ENCODE peak calls at places on chromosomes 7 and 10, in four cellular contexts. Y is brain microvascular endothelial cell, A is neural progenitor cell, U is heart left ventricle. Z is an unnamed sample.
A peak's percentile ranks its signal among the peaks of the same experiment; 100 is the strongest.

GRCh38 chr10:104254493-104255243 is at the start of gene GSTO1:
- DNase-seq in U (peak; percentile 89), A (peak; percentile 67), Y (peak; percentile 45), Z (peak; percentile 73)

GRCh38 chr10:94065344-94065743 is 71.6 kb downstream of the PLCE1 start:
- DNase-seq in Y (no peak), U (no peak), A (no peak), Z (no peak)

GRCh38 chr7:91005024-91005423 is 259.2 kb upstream of the FZD1 start:
- DNase-seq in Y (no peak), U (no peak), A (no peak), Z (no peak)

GRCh38 chr10:43683451-43684197 is 34.9 kb upstream of the ZNF32 start:
- DNase-seq in A (peak; percentile 58), Y (peak; percentile 29), U (no peak), Z (no peak)

GRCh38 chr10:81708946-81709345 is 166.0 kb upstream of the NRG3 start:
- DNase-seq in U (no peak), Y (no peak), A (no peak), Z (no peak)

GRCh38 chr7:152925412-152926147 is 166.0 kb downstream of the ACTR3B start:
- DNase-seq in Y (no peak), U (no peak), A (peak; percentile 90), Z (no peak)

GRCh38 chr7:42235734-42236133 is 1.3 kb downstream of the GLI3 start:
- DNase-seq in Y (no peak), U (no peak), A (peak; percentile 39), Z (no peak)

GRCh38 chr7:79050592-79050991 is 402.9 kb downstream of the MAGI2 start:
- DNase-seq in A (no peak), Y (peak; percentile 66), U (no peak), Z (no peak)

GRCh38 chr7:18445483-18445882 is 50.1 kb upstream of the HDAC9 start:
- DNase-seq in A (no peak), U (no peak), Y (no peak), Z (no peak)

GRCh38 chr7:66296001-66296521 is 90.9 kb downstream of the TPST1 start:
- DNase-seq in Y (no peak), A (no peak), U (no peak), Z (no peak)

GRCh38 chr7:57071-57470 is 135.3 kb upstream of the FAM20C start:
- DNase-seq in U (no peak), A (no peak), Y (no peak), Z (no peak)

GRCh38 chr10:119217937-119218579 is 10.7 kb downstream of the GRK5 start:
- DNase-seq in A (no peak), U (no peak), Y (no peak), Z (no peak)

GRCh38 chr7:134029-134428 is 58.3 kb upstream of the FAM20C start:
- DNase-seq in A (no peak), U (no peak), Y (no peak), Z (no peak)

GRCh38 chr7:151690597-151690996 is 170.9 kb upstream of the RHEB start:
- DNase-seq in U (no peak), A (no peak), Y (peak; percentile 64), Z (no peak)

GRCh38 chr7:40793132-40793531 is 658.3 kb downstream of the SUGCT start:
- DNase-seq in U (no peak), Y (peak; percentile 9), A (no peak), Z (no peak)

GRCh38 chr10:24344279-24344678 is 135.3 kb downstream of the KIAA1217 start:
- DNase-seq in A (no peak), U (no peak), Y (peak; percentile 89), Z (no peak)

GRCh38 chr7:5766321-5766761 is 15.1 kb downstream of the RNF216 start:
- DNase-seq in U (no peak), A (no peak), Y (peak; percentile 84), Z (no peak)

GRCh38 chr7:48454750-48455192 is 283.5 kb downstream of the ABCA13 start:
- DNase-seq in Y (no peak), U (no peak), A (no peak), Z (no peak)

GRCh38 chr7:151237244-151238189 is 5.2 kb downstream of the CHPF2 start:
- DNase-seq in Y (no peak), U (no peak), A (no peak), Z (no peak)

GRCh38 chr7:84027678-84028077 is 166.9 kb downstream of the SEMA3A start:
- DNase-seq in U (no peak), A (no peak), Y (no peak), Z (no peak)

GRCh38 chr7:71198887-71199286 is 66.9 kb downstream of the GALNT17 start:
- DNase-seq in A (no peak), Y (no peak), U (peak; percentile 55), Z (no peak)

GRCh38 chr7:100803398-100804161 is 23.7 kb downstream of the EPHB4 start:
- DNase-seq in Y (peak; percentile 88), A (peak; percentile 84), U (peak; percentile 85), Z (peak; percentile 74)

GRCh38 chr10:68327889-68328786 is 3.7 kb upstream of the HNRNPH3 start:
- DNase-seq in U (no peak), A (peak; percentile 70), Y (peak; percentile 39), Z (no peak)

GRCh38 chr7:25250386-25250785 is 22.1 kb upstream of the NPVF start:
- DNase-seq in U (no peak), A (no peak), Y (no peak), Z (no peak)

DNA sequence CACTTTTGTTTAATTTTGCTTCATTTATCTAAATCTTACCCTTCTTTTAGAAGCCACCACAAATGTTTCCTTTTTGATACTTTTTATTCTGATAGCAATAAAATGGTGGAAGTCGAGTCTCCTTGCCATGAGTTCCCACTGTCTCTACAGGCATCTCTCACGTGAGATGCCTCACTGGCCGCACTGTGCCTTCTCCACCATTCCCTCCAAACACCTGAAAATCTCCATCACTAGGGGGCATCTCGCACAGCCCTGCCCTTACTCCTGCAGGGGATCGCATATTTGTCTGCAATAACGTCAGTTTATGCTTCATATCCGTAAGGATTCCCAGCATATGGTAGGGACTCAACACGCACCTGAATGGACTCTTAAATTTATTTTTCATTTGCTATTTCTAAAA is 56.3 kb upstream of the NCAPG2 start:
- DNase-seq in A (no peak), Y (no peak), U (no peak), Z (no peak)
- TF ChIP-seq CTCF in A (peak; percentile 37), Y (peak; percentile 45), U (no peak), Z (no peak)

DNA sequence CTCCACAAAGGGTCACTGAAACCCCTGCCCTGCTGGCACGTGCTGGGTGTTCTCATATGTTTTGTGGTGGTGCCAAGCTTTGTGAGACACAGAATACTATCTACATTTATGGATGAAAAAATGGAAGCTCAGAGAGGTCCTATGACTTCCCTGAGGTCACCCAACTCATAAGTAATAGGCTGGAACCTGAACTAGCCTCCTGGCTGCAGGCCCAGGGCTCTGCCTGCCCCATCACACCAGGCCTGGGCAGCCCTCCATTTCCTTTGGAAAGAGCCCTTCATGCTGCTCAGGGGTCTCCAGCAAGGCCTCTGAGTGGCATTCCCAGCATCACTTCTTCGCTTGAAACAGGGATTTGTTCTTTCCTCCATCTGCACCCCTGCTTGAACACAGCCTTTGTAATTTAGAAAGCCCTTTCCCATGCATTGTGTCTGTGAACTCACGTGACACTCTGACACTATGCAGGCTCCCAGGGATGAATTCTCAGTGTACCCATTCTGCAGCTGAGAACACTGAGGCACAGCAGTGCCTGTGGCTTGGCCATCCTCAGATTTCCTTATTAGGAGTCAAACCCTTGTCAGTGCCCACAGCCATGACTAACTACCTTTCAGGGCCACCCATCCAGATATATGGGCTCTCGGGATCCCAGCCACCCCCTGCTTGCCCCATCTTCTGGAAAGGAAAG is 127.9 kb upstream of the PPIF start:
- DNase-seq in U (no peak), Y (no peak), A (no peak), Z (no peak)
- H3K4me3 ChIP-seq in U (no peak overlapping the region), Y (no peak overlapping the region), A (no peak overlapping the region), Z (no peak overlapping the region)

DNA sequence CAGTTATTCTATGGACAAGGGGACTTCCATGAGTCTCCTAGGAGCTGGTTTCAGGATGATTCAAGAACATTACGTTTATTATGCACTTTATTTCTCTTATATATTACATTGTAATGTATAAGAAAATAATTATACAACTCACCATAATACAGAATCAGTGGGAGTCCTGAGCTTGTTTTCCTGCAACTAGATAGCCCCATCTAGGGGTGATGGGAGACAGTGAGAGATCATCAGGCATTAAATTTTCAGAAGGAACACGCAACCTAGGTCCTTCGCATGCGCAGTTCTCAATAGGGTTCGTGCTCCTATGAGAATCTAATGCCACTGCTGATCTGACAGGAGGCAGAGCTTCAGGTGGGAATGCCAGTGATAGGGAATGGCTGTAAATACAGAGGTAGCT is 137.9 kb downstream of the ANKRD30A start:
- DNase-seq in A (no peak), U (no peak), Y (no peak), Z (no peak)
- TF ChIP-seq CTCF in A (no peak), U (peak; percentile 10), Y (no peak), Z (peak; percentile 1)

DNA sequence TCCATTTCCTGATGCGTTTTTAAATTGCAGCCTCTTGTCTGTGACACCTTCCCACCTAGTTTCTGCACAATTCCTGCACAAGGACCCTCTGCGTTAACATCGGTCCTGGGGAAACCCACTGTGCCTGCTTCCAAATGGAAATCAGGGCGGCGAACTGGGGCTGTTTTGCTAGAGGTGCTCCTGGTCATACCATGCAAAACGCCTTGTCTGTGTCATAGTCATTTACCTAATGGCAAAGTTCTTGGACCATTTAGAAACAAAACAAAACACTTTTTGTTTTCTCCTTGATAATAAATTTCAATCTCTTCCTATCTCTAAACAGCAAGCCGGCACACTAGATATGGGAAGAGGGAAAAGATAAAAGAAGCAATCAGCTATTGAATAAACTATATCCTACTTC is 206.9 kb upstream of the KLF14 start:
- DNase-seq in Y (no peak), U (no peak), A (no peak), Z (no peak)
- H3K4me3 ChIP-seq in Y (peak overlapping the region; percentile 57), U (peak overlapping the region; percentile 42), A (no peak overlapping the region), Z (no peak overlapping the region)

GRCh38 chr10:50554995-50555568 is 68.7 kb downstream of the SGMS1 start:
- DNase-seq in U (no peak), A (peak; percentile 40), Y (peak; percentile 43), Z (no peak)

GRCh38 chr10:50552308-50552707 is 71.4 kb downstream of the SGMS1 start:
- DNase-seq in Y (no peak), U (no peak), A (no peak), Z (no peak)

GRCh38 chr10:50554381-50554994 is 69.3 kb downstream of the SGMS1 start:
- DNase-seq in U (no peak), Y (no peak), A (peak; percentile 28), Z (no peak)

GRCh38 chr10:50551894-50552293 is 71.9 kb downstream of the SGMS1 start:
- DNase-seq in U (no peak), A (no peak), Y (no peak), Z (no peak)

GRCh38 chr10:50552771-50553535 is 70.8 kb downstream of the SGMS1 start:
- DNase-seq in U (no peak), Y (peak; percentile 39), A (peak; percentile 25), Z (no peak)
- TF ChIP-seq CTCF in U (peak; percentile 25), Y (peak; percentile 68), A (peak; percentile 31), Z (peak; percentile 28)